ENCODE peak calls at places on chromosomes 5 and 9, in six cellular contexts. W, S, J, X, F and T are unnamed samples.

GRCh38 chr5:123344819-123345426 is 78.3 kb downstream of the CEP120 start:
- DNase-seq in J (peak; percentile 62), W (no peak), S (peak; percentile 9), F (peak; percentile 30), X (no peak), T (no peak)

GRCh38 chr5:89878140-89878570 is 531.4 kb downstream of the CETN3 start:
- DNase-seq in X (no peak), S (peak; percentile 26), F (no peak), W (peak; percentile 59), J (peak; percentile 59), T (peak; percentile 20)

GRCh38 chr9:38339087-38339486 is 53.4 kb upstream of the ALDH1B1 start:
- DNase-seq in X (no peak), W (no peak), J (peak; percentile 80), S (no peak), F (no peak), T (no peak)

GRCh38 chr9:37529111-37529510 is 43.4 kb downstream of the POLR1E start:
- DNase-seq in X (peak; percentile 29), S (no peak), W (no peak), J (no peak), F (no peak), T (no peak)

GRCh38 chr9:6843742-6844141 is 86.0 kb downstream of the KDM4C start:
- DNase-seq in W (no peak), J (no peak), X (no peak), S (no peak), F (no peak), T (no peak)

GRCh38 chr9:214488-215448 is at the start of gene DOCK8:
- DNase-seq in W (no peak), F (no peak), S (peak; percentile 9), J (peak; percentile 25), X (peak; percentile 44), T (no peak)

GRCh38 chr9:6305954-6306563 is 22.1 kb upstream of the TPD52L3 start:
- DNase-seq in J (peak; percentile 54), W (no peak), X (no peak), S (peak; percentile 40), F (peak; percentile 37), T (peak; percentile 8)

GRCh38 chr9:110712955-110713354 is 44.4 kb downstream of the MUSK start:
- DNase-seq in J (peak; percentile 44), W (peak; percentile 10), S (no peak), F (no peak), X (no peak), T (no peak)

GRCh38 chr5:6377582-6378127 is 692 bp downstream of the MED10 start:
- DNase-seq in F (no peak), S (no peak), W (no peak), J (no peak), X (no peak), T (no peak)

GRCh38 chr5:131328536-131329186 is 64.8 kb downstream of the CDC42SE2 start:
- DNase-seq in W (peak; percentile 26), S (peak; percentile 54), J (peak; percentile 63), F (no peak), X (no peak), T (no peak)

GRCh38 chr9:3659647-3660046 is 133.8 kb upstream of the RFX3 start:
- DNase-seq in S (no peak), F (no peak), J (no peak), W (no peak), X (no peak), T (no peak)

GRCh38 chr5:168282120-168282519 is 9.3 kb upstream of the WWC1 start:
- DNase-seq in X (no peak), S (no peak), W (peak; percentile 38), F (no peak), J (peak; percentile 82), T (no peak)

GRCh38 chr9:23651051-23651450 is 175.0 kb downstream of the ELAVL2 start:
- DNase-seq in W (no peak), X (no peak), F (no peak), J (no peak), S (no peak), T (no peak)